ENCODE peak calls at places on chromosomes 2 and 18, in eight cellular contexts. E is NCI-H526 treated with DMSO at 0.1 percent for 48 hours; D is AML-193; B is activated CD4-positive, alpha-beta T cell treated with anti-CD3 and anti-CD28 coated beads, Interleukin-2, amount 10 ng/mL, durations not matched to agents 7 days and 5 days; A is astrocyte of the cerebellum; C is HFF-Myc; I is choroid plexus epithelial cell; F is T-cell. P is an unnamed sample.

GRCh38 chr2:28413896-28414290 is 21.2 kb downstream of the FOSL2 start:
- DNase-seq in E (no peak), D (no peak), B (no peak), A (no peak), C (no peak), I (peak; percentile 52), F (no peak), P (no peak)

GRCh38 chr2:37189452-37190153 is 1.1 kb upstream of the SULT6B1 start:
- DNase-seq in E (no peak), D (peak; percentile 75), B (no peak), A (peak; percentile 84), C (peak; percentile 29), I (peak; percentile 98), F (no peak), P (no peak)

GRCh38 chr2:20558391-20559150 is 92.3 kb downstream of the HS1BP3 start:
- DNase-seq in E (no peak), D (no peak), B (no peak), A (no peak), C (no peak), I (no peak), F (no peak), P (no peak)

GRCh38 chr2:241315879-241316700 is at the start of gene SEPTIN2:
- DNase-seq in E (peak; percentile 68), D (peak; percentile 31), B (no peak), A (no peak), C (no peak), I (peak; percentile 58), F (peak; percentile 74), P (peak; percentile 45)

GRCh38 chr2:101124684-101125366 is 26.4 kb downstream of the TBC1D8 start:
- DNase-seq in E (no peak), D (no peak), B (no peak), A (no peak), C (peak; percentile 79), I (peak; percentile 85), F (no peak), P (no peak)

GRCh38 chr2:40734797-40735196 is 282.9 kb upstream of the SLC8A1 start:
- DNase-seq in E (no peak), D (no peak), B (no peak), A (peak; percentile 18), C (peak; percentile 5), I (peak; percentile 3), F (no peak), P (no peak)

GRCh38 chr2:127086800-127087737 is 19.9 kb downstream of the BIN1 start:
- DNase-seq in E (no peak), D (peak; percentile 84), B (no peak), A (peak; percentile 87), C (no peak), I (peak; percentile 94), F (no peak), P (peak; percentile 73)

GRCh38 chr2:162118166-162119031 is 33.6 kb downstream of the GCG start:
- DNase-seq in E (no peak), D (no peak), B (no peak), A (no peak), C (peak; percentile 36), I (peak; percentile 33), F (no peak), P (no peak)

GRCh38 chr18:28718696-28719095 is 541.8 kb upstream of the CDH2 start:
- DNase-seq in E (no peak), D (no peak), B (no peak), A (no peak), C (no peak), I (peak; percentile 10), F (no peak), P (no peak)

GRCh38 chr2:66000888-66001287 is 434.0 kb upstream of the MEIS1 start:
- DNase-seq in E (no peak), D (no peak), B (no peak), A (no peak), C (no peak), I (no peak), F (no peak), P (no peak)

GRCh38 chr18:30512872-30513271 is 529.7 kb downstream of the DSC3 start:
- DNase-seq in E (no peak), D (no peak), B (no peak), A (no peak), C (no peak), I (no peak), F (no peak), P (no peak)

GRCh38 chr2:103959174-103960125 is 894.5 kb upstream of the POU3F3 start:
- DNase-seq in E (peak; percentile 38), D (peak; percentile 20), B (no peak), A (peak; percentile 41), C (no peak), I (peak; percentile 40), F (no peak), P (peak; percentile 71)

GRCh38 chr2:233989221-233989620 is 61.3 kb upstream of the SPP2 start:
- DNase-seq in E (no peak), D (no peak), B (no peak), A (no peak), C (no peak), I (no peak), F (no peak), P (peak; percentile 67)

GRCh38 chr2:181844551-181845290 is 46.8 kb upstream of the ITPRID2 start:
- DNase-seq in E (no peak), D (no peak), B (no peak), A (no peak), C (no peak), I (no peak), F (no peak), P (no peak)

GRCh38 chr18:5370332-5370731 is 74.8 kb upstream of the ZBTB14 start:
- DNase-seq in E (no peak), D (no peak), B (no peak), A (peak; percentile 9), C (no peak), I (peak; percentile 32), F (no peak), P (no peak)

GRCh38 chr18:12034241-12035100 is 53.2 kb downstream of the IMPA2 start:
- DNase-seq in E (no peak), D (peak; percentile 20), B (no peak), A (no peak), C (no peak), I (no peak), F (no peak), P (no peak)

GRCh38 chr2:178069551-178069950 is 3.0 kb downstream of the PDE11A start:
- DNase-seq in E (no peak), D (no peak), B (no peak), A (no peak), C (no peak), I (no peak), F (no peak), P (no peak)

GRCh38 chr18:28522250-28522649 is 345.3 kb upstream of the CDH2 start:
- DNase-seq in E (no peak), D (no peak), B (no peak), A (no peak), C (no peak), I (no peak), F (no peak), P (no peak)